ENCODE peak calls at places on chromosome 20, in ten cellular contexts. C is fibroblast of lung; F is SK-N-SH; S is Panc1; I is lower lobe of right lung; U is CD8-positive, alpha-beta T cell; K is H9; E is lung; N is PC-3; Z is GM23338. H is an unnamed sample. For H3K4me1, the result is how much of the 10 kb centered on the place peaks cover.

GRCh38 chr20:13524339-13524738 is 114.4 kb downstream of the TASP1 start:
- DNase-seq in C (no peak), F (no peak), S (no peak), I (no peak), U (no peak), K (no peak), E (no peak), N (no peak), Z (no peak), H (no peak)

GRCh38 chr20:4713401-4713800 is 8.3 kb upstream of the PRND start:
- DNase-seq in C (peak), F (no peak), S (no peak), I (no peak), U (no peak), K (no peak), E (no peak), N (peak), Z (no peak), H (no peak)

GRCh38 chr20:45012682-45013302 is 46.5 kb downstream of the STK4 start:
- DNase-seq in C (peak), F (no peak), S (no peak), I (no peak), U (no peak), K (peak), E (no peak), N (peak), Z (peak), H (peak)

GRCh38 chr20:37541326-37541725 is 13.7 kb upstream of the BLCAP start:
- DNase-seq in C (no peak), F (no peak), S (no peak), I (no peak), U (no peak), K (peak), E (no peak), N (no peak), Z (no peak), H (no peak)

GRCh38 chr20:13898012-13898612 is 92.3 kb downstream of the SEL1L2 start:
- DNase-seq in C (no peak), F (peak), S (no peak), I (no peak), U (no peak), K (no peak), E (no peak), N (peak), Z (peak), H (peak)

GRCh38 chr20:36334281-36335075 is 28.3 kb downstream of the DLGAP4 start:
- DNase-seq in C (no peak), F (no peak), S (no peak), I (no peak), U (no peak), K (no peak), E (no peak), N (no peak), Z (no peak), H (no peak)

GRCh38 chr20:62381202-62381797 is 5.6 kb upstream of the RPS21 start:
- DNase-seq in C (peak), F (no peak), S (no peak), I (no peak), U (no peak), K (no peak), E (no peak), N (peak), Z (no peak), H (no peak)

GRCh38 chr20:62175711-62176110 is 7.1 kb upstream of the MTG2 start:
- DNase-seq in C (no peak), F (no peak), S (no peak), I (no peak), U (no peak), K (no peak), E (no peak), N (no peak), Z (no peak), H (no peak)

GRCh38 chr20:3080939-3081388 is 3.6 kb downstream of the AVP start:
- DNase-seq in C (peak), F (no peak), S (no peak), I (no peak), U (no peak), K (no peak), E (no peak), N (no peak), Z (no peak), H (no peak)

GRCh38 chr20:8756410-8756809 is 312.5 kb upstream of the PLCB4 start:
- DNase-seq in C (peak), F (no peak), S (no peak), I (no peak), U (no peak), K (no peak), E (no peak), N (peak), Z (no peak), H (peak)

GRCh38 chr20:48157970-48158369 is 372.7 kb upstream of the SULF2 start:
- DNase-seq in C (peak), F (no peak), S (no peak), I (no peak), U (no peak), K (no peak), E (no peak), N (peak), Z (no peak), H (peak)

GRCh38 chr20:49694450-49695071 is 19.1 kb downstream of the B4GALT5 start:
- DNase-seq in C (no peak), F (no peak), S (no peak), I (no peak), U (no peak), K (no peak), E (no peak), N (no peak), Z (no peak), H (no peak)

GRCh38 chr20:11952621-11953020 is 34.9 kb downstream of the BTBD3 start:
- DNase-seq in C (peak), F (no peak), S (no peak), I (no peak), U (no peak), K (no peak), E (no peak), N (peak), Z (no peak), H (no peak)

GRCh38 chr20:9071976-9072726 is 3.3 kb downstream of the PLCB4 start:
- DNase-seq in C (peak), F (no peak), S (no peak), I (no peak), U (no peak), K (no peak), E (no peak), N (peak), Z (no peak), H (peak)

GRCh38 chr20:19259182-19259591 is 46.7 kb downstream of the SLC24A3 start:
- DNase-seq in C (no peak), F (no peak), S (no peak), I (no peak), U (no peak), K (peak), E (no peak), N (no peak), Z (no peak), H (no peak)

GRCh38 chr20:58927490-58928061 is 53.5 kb upstream of the NELFCD start:
- DNase-seq in C (no peak), F (no peak), S (no peak), I (no peak), U (no peak), K (no peak), E (no peak), N (peak), Z (no peak), H (no peak)

GRCh38 chr20:35729836-35730582 is 12.1 kb downstream of the RBM39 start:
- DNase-seq in C (no peak), F (no peak), S (no peak), I (no peak), U (no peak), K (no peak), E (no peak), N (no peak), Z (no peak), H (no peak)

GRCh38 chr20:51129201-51129671 is 106.3 kb upstream of the KCNG1 start:
- DNase-seq in C (no peak), F (peak), S (no peak), I (no peak), U (no peak), K (peak), E (no peak), N (no peak), Z (no peak), H (no peak)

GRCh38 chr20:39259010-39259803 is 297.1 kb downstream of the DHX35 start:
- DNase-seq in C (no peak), F (peak), S (no peak), I (no peak), U (no peak), K (peak), E (no peak), N (no peak), Z (no peak), H (peak)

GRCh38 chr20:21693322-21693721 is 12.1 kb upstream of the PAX1 start:
- DNase-seq in C (no peak), F (no peak), S (no peak), I (no peak), U (no peak), K (peak), E (no peak), N (no peak), Z (peak), H (no peak)
- TF ChIP-seq CTCF in C (no peak), F (peak), S (peak), I (peak), U (no peak), K (peak), E (no peak), N (peak), Z (peak), H (no peak)

GRCh38 chr20:63742381-63743024 is 2.9 kb downstream of the SLC2A4RG start:
- DNase-seq in C (no peak), F (no peak), S (no peak), I (no peak), U (no peak), K (no peak), E (no peak), N (no peak), Z (no peak), H (no peak)

GRCh38 chr20:63741354-63741675 is 1.7 kb downstream of the SLC2A4RG start:
- DNase-seq in C (no peak), F (no peak), S (no peak), I (no peak), U (no peak), K (no peak), E (no peak), N (no peak), Z (no peak), H (no peak)

GRCh38 chr20:63740501-63741353 is 1.2 kb downstream of the SLC2A4RG start:
- DNase-seq in C (peak), F (peak), S (no peak), I (peak), U (no peak), K (peak), E (peak), N (peak), Z (peak), H (peak)

GRCh38 chr20:63743210-63743970 is 3.8 kb downstream of the SLC2A4RG start:
- DNase-seq in C (no peak), F (no peak), S (no peak), I (no peak), U (no peak), K (no peak), E (no peak), N (no peak), Z (no peak), H (no peak)

DNA sequence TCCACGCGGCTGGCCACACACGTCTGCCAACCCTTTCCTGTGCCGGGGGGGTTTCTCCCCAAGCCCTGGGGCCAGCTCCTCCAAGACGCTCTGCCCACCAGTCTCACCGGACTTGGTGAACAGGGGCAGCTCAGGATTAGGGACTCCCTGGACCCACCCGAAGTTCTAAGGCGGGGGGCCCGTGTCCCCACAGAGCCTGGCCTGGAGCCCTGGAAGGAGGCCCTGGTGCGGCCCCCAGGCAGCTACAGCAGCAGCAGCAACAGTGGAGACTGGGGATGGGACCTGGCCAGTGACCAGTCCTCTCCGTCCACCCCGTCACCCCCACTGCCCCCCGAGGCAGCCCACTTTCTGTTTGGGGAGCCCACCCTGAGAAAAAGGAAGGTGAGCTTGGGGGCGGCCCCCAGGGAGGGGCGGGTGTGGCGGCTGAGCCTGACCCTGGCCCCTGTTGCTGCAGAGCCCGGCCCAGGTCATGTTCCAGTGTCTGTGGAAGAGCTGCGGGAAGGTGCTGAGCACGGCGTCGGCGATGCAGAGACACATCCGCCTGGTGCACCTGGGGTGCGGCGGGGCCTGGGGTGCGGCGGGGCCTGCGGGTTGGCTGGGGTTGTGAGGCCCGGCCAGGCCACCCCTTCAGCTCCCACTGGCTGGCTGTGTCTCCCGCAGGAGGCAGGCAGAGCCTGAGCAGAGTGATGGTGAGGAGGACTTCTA is 2.3 kb downstream of the SLC2A4RG start:
- DNase-seq in C (no peak), F (no peak), S (no peak), I (no peak), U (no peak), K (no peak), E (no peak), N (no peak), Z (no peak), H (no peak)
- H3K27ac ChIP-seq in C (peak), F (peak), S (peak), I (peak), U (no peak), K (no peak), E (peak), N (peak), Z (peak), H (peak)

GRCh38 chr20:1118336-1119127 is at the start of gene PSMF1:
- DNase-seq in C (peak), F (peak), S (peak), I (peak), U (peak), K (peak), E (peak), N (peak), Z (peak), H (peak)

GRCh38 chr20:1118004-1118335 is 432 bp upstream of the PSMF1 start:
- DNase-seq in C (no peak), F (no peak), S (no peak), I (no peak), U (no peak), K (no peak), E (no peak), N (no peak), Z (no peak), H (no peak)

GRCh38 chr20:1121439-1121838 is 3.0 kb downstream of the PSMF1 start:
- DNase-seq in C (no peak), F (no peak), S (no peak), I (no peak), U (no peak), K (no peak), E (no peak), N (no peak), Z (no peak), H (no peak)

GRCh38 chr20:1119128-1119505 is 715 bp downstream of the PSMF1 start:
- DNase-seq in C (no peak), F (no peak), S (no peak), I (no peak), U (no peak), K (no peak), E (no peak), N (peak), Z (no peak), H (no peak)

DNA sequence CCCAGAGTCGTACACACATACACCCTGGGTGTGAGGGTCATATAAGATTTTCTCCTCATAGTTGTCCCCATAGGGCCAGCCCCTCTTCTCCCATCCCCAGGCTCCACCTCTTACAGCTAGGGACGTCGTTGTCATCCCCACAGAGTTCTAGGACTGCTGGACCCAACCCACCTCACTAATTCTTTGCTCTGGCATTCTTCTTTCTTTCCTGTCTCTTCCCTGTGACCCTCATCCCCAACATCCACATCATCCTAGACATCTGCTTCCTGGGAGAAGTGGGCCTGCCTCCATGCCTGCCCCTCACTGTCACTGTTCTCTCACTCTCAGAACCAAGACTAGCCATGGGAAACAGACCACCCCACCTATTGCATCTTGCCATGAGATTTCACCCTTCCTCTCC is 1.1 kb downstream of the PSMF1 start:
- DNase-seq in C (no peak), F (no peak), S (no peak), I (no peak), U (no peak), K (no peak), E (no peak), N (no peak), Z (no peak), H (no peak)
- H3K4me1 ChIP-seq in C (under half), F (under half), S (under half), I (half or more), U (half or more), K (under half), E (under half), N (under half), Z (under half), H (under half)

GRCh38 chr20:17889226-17889625 is 79.4 kb downstream of the SNX5 start:
- DNase-seq in C (peak), F (no peak), S (no peak), I (no peak), U (no peak), K (no peak), E (no peak), N (peak), Z (no peak), H (no peak)
- TF ChIP-seq CTCF in C (peak), F (no peak), S (no peak), I (no peak), U (no peak), K (peak), E (no peak), N (peak), Z (peak), H (peak)

GRCh38 chr20:10658876-10659632 is 14.7 kb downstream of the JAG1 start:
- DNase-seq in C (peak), F (no peak), S (no peak), I (no peak), U (no peak), K (no peak), E (no peak), N (no peak), Z (no peak), H (no peak)

GRCh38 chr20:10658051-10658823 is 15.6 kb downstream of the JAG1 start:
- DNase-seq in C (no peak), F (no peak), S (no peak), I (no peak), U (no peak), K (no peak), E (no peak), N (no peak), Z (no peak), H (no peak)

GRCh38 chr20:10661261-10661660 is 12.5 kb downstream of the JAG1 start:
- DNase-seq in C (no peak), F (no peak), S (no peak), I (no peak), U (no peak), K (peak), E (no peak), N (no peak), Z (no peak), H (no peak)

GRCh38 chr20:10660661-10661060 is 13.1 kb downstream of the JAG1 start:
- DNase-seq in C (no peak), F (no peak), S (no peak), I (no peak), U (no peak), K (no peak), E (no peak), N (no peak), Z (no peak), H (no peak)

GRCh38 chr20:10659651-10660601 is 13.9 kb downstream of the JAG1 start:
- DNase-seq in C (no peak), F (no peak), S (no peak), I (peak), U (no peak), K (peak), E (peak), N (no peak), Z (peak), H (no peak)
- H3K27ac ChIP-seq in C (no peak), F (no peak), S (no peak), I (peak), U (no peak), K (no peak), E (no peak), N (no peak), Z (peak), H (peak)

DNA sequence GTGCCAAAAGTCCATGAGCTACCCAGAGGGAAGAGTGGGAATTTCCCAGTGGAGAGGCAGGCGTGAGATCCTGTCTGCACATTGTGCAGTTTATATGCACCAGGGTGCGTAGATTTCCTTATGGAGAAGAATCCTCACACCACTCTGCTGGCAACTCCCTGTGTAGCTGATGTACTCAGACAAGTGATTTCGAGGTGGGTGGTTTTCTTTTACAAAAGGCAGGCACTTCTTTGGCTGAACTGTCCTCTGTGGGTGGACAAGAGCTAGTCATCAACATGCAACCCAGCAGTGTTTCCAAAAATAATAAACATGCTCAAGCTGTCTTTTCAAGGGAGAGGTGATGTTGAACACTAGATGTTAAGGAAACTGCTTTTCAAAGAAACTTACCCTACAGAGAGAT is 121.7 kb upstream of the NXT1 start:
- DNase-seq in C (peak), F (no peak), S (no peak), I (no peak), U (no peak), K (no peak), E (no peak), N (no peak), Z (no peak), H (no peak)
- H3K4me1 ChIP-seq in C (under half), F (under half), S (under half), I (under half), U (under half), K (under half), E (under half), N (under half), Z (under half), H (under half)

GRCh38 chr20:52420805-52421204 is 229.2 kb upstream of the ZFP64 start:
- DNase-seq in C (peak), F (no peak), S (no peak), I (no peak), U (no peak), K (no peak), E (no peak), N (no peak), Z (no peak), H (peak)
- TF ChIP-seq CTCF in C (no peak), F (no peak), S (no peak), I (no peak), U (no peak), K (no peak), E (no peak), N (no peak), Z (no peak), H (no peak)

DNA sequence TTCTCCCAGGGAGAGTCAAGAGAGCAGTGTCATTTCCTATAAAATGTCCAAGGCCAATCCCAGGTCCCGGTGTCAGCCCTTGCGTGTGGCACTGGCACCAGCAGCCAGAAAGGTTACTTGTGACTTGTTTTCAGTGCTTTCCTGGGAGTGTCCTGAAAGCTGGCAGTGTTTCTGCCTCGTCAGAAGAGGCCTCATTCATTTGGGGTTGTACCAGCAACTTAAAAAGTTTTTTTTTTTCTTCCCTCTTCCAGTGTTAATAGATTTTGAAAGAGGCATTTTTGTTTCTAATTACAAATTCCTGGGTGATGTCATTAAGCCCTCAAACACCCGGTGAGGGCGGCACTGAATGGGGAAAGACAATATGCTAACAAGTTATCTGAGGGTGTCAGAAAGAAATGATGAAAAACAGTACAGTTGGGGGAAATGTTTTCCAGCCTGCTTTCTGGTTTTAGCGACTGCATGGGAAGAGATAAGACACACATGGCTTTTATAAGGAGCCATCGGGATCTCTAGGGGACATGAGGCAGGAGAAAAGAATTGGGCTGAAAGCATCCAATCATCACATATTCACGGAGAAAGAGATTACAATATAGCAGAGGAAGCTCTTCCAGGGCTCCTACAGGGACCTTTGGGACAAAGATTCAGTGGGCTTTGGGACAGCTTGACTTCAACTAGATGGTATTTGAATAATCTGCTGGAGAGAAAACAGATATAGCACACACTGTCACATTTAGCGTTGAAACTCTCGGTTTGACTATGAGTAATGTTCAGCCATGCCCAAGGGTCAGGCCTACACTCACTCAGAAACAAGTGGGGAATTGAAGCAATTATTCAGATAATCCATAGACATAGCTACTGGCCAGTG is 153.0 kb downstream of the BCAS1 start:
- DNase-seq in C (peak), F (peak), S (no peak), I (no peak), U (no peak), K (no peak), E (no peak), N (peak), Z (no peak), H (no peak)
- H3K27ac ChIP-seq in C (peak), F (peak), S (peak), I (peak), U (no peak), K (no peak), E (peak), N (peak), Z (peak), H (peak)